ENCODE peak calls at places on chromosomes 6 and 20, in six cellular contexts. One of them, this sample, is unnamed.

GRCh38 chr6:2920671-2921112 is 17.6 kb upstream of the SERPINB9 start:
- DNase-seq in omental fat pad: no peak
- DNase-seq in T-helper 17 cell: no peak
- DNase-seq in globus pallidus: no peak
- DNase-seq in AG04449: no peak
- DNase-seq in GM20000: no peak
- DNase-seq in this sample: no peak

GRCh38 chr20:61875221-61875885 is 190.3 kb downstream of the TAF4 start:
- DNase-seq in omental fat pad: no peak
- DNase-seq in T-helper 17 cell: no peak
- DNase-seq in globus pallidus: peak
- DNase-seq in AG04449: no peak
- DNase-seq in GM20000: no peak
- DNase-seq in this sample: no peak

GRCh38 chr20:17494201-17494600 is 37.0 kb downstream of the BFSP1 start:
- DNase-seq in omental fat pad: no peak
- DNase-seq in T-helper 17 cell: no peak
- DNase-seq in globus pallidus: no peak
- DNase-seq in AG04449: no peak
- DNase-seq in GM20000: no peak
- DNase-seq in this sample: no peak

GRCh38 chr6:89974776-89975175 is 80.5 kb downstream of the GJA10 start:
- DNase-seq in omental fat pad: no peak
- DNase-seq in T-helper 17 cell: no peak
- DNase-seq in globus pallidus: no peak
- DNase-seq in AG04449: no peak
- DNase-seq in GM20000: no peak
- DNase-seq in this sample: no peak

GRCh38 chr20:61800359-61801064 is 265.2 kb downstream of the TAF4 start:
- DNase-seq in omental fat pad: no peak
- DNase-seq in T-helper 17 cell: no peak
- DNase-seq in globus pallidus: no peak
- DNase-seq in AG04449: no peak
- DNase-seq in GM20000: no peak
- DNase-seq in this sample: no peak

GRCh38 chr6:156791261-156791850 is 14.2 kb downstream of the ARID1B start:
- DNase-seq in omental fat pad: no peak
- DNase-seq in T-helper 17 cell: no peak
- DNase-seq in globus pallidus: no peak
- DNase-seq in AG04449: no peak
- DNase-seq in GM20000: peak
- DNase-seq in this sample: peak

GRCh38 chr6:14880717-14881116 is 365.2 kb upstream of the JARID2 start:
- DNase-seq in omental fat pad: no peak
- DNase-seq in T-helper 17 cell: no peak
- DNase-seq in globus pallidus: no peak
- DNase-seq in AG04449: no peak
- DNase-seq in GM20000: no peak
- DNase-seq in this sample: no peak

GRCh38 chr6:169866140-169866534 is 114.7 kb downstream of the ERMARD start:
- DNase-seq in omental fat pad: no peak
- DNase-seq in T-helper 17 cell: no peak
- DNase-seq in globus pallidus: no peak
- DNase-seq in AG04449: no peak
- DNase-seq in GM20000: no peak
- DNase-seq in this sample: no peak

GRCh38 chr6:34585108-34585507 is 29.0 kb upstream of the SPDEF start:
- DNase-seq in omental fat pad: no peak
- DNase-seq in T-helper 17 cell: no peak
- DNase-seq in globus pallidus: no peak
- DNase-seq in AG04449: no peak
- DNase-seq in GM20000: no peak
- DNase-seq in this sample: no peak

GRCh38 chr20:37994512-37994911 is 38.7 kb downstream of the TTI1 start:
- DNase-seq in omental fat pad: no peak
- DNase-seq in T-helper 17 cell: no peak
- DNase-seq in globus pallidus: no peak
- DNase-seq in AG04449: no peak
- DNase-seq in GM20000: no peak
- DNase-seq in this sample: peak

GRCh38 chr20:2446845-2447244 is 23.7 kb downstream of the SNRPB start:
- DNase-seq in omental fat pad: no peak
- DNase-seq in T-helper 17 cell: no peak
- DNase-seq in globus pallidus: no peak
- DNase-seq in AG04449: no peak
- DNase-seq in GM20000: no peak
- DNase-seq in this sample: no peak

GRCh38 chr20:60306516-60306915 is 348.3 kb downstream of the CDH26 start:
- DNase-seq in omental fat pad: no peak
- DNase-seq in T-helper 17 cell: no peak
- DNase-seq in globus pallidus: peak
- DNase-seq in AG04449: no peak
- DNase-seq in GM20000: no peak
- DNase-seq in this sample: no peak

GRCh38 chr20:51354191-51354768 is 188.2 kb downstream of the NFATC2 start:
- DNase-seq in omental fat pad: no peak
- DNase-seq in T-helper 17 cell: no peak
- DNase-seq in globus pallidus: no peak
- DNase-seq in AG04449: no peak
- DNase-seq in GM20000: no peak
- DNase-seq in this sample: no peak

GRCh38 chr6:161266866-161267265 is 7.0 kb downstream of the AGPAT4 start:
- DNase-seq in omental fat pad: no peak
- DNase-seq in T-helper 17 cell: no peak
- DNase-seq in globus pallidus: no peak
- DNase-seq in AG04449: no peak
- DNase-seq in GM20000: no peak
- DNase-seq in this sample: no peak

GRCh38 chr20:916125-916799 is at the start of gene ANGPT4:
- DNase-seq in omental fat pad: no peak
- DNase-seq in T-helper 17 cell: no peak
- DNase-seq in globus pallidus: no peak
- DNase-seq in AG04449: no peak
- DNase-seq in GM20000: no peak
- DNase-seq in this sample: no peak

GRCh38 chr6:40957616-40958492 is 81.2 kb downstream of the UNC5CL start:
- DNase-seq in omental fat pad: no peak
- DNase-seq in T-helper 17 cell: no peak
- DNase-seq in globus pallidus: no peak
- DNase-seq in AG04449: no peak
- DNase-seq in GM20000: no peak
- DNase-seq in this sample: peak

GRCh38 chr20:10309326-10309725 is 90.7 kb downstream of the SNAP25 start:
- DNase-seq in omental fat pad: no peak
- DNase-seq in T-helper 17 cell: no peak
- DNase-seq in globus pallidus: no peak
- DNase-seq in AG04449: peak
- DNase-seq in GM20000: no peak
- DNase-seq in this sample: no peak

GRCh38 chr6:131545317-131545716 is 27.7 kb upstream of the ARG1 start:
- DNase-seq in omental fat pad: no peak
- DNase-seq in T-helper 17 cell: no peak
- DNase-seq in globus pallidus: no peak
- DNase-seq in AG04449: no peak
- DNase-seq in GM20000: no peak
- DNase-seq in this sample: no peak

GRCh38 chr6:27279513-27280063 is 32.1 kb downstream of the PRSS16 start:
- DNase-seq in omental fat pad: no peak
- DNase-seq in T-helper 17 cell: no peak
- DNase-seq in globus pallidus: no peak
- DNase-seq in AG04449: no peak
- DNase-seq in GM20000: no peak
- DNase-seq in this sample: no peak

GRCh38 chr20:13865825-13866351 is 81.1 kb downstream of the NDUFAF5 start:
- DNase-seq in omental fat pad: no peak
- DNase-seq in T-helper 17 cell: no peak
- DNase-seq in globus pallidus: no peak
- DNase-seq in AG04449: peak
- DNase-seq in GM20000: no peak
- DNase-seq in this sample: peak

GRCh38 chr6:125957845-125958244 is 1.3 kb downstream of the HINT3 start:
- DNase-seq in omental fat pad: no peak
- DNase-seq in T-helper 17 cell: no peak
- DNase-seq in globus pallidus: peak
- DNase-seq in AG04449: no peak
- DNase-seq in GM20000: no peak
- DNase-seq in this sample: peak

GRCh38 chr20:36663026-36663425 is 17.0 kb upstream of the SLA2 start:
- DNase-seq in omental fat pad: no peak
- DNase-seq in T-helper 17 cell: no peak
- DNase-seq in globus pallidus: no peak
- DNase-seq in AG04449: no peak
- DNase-seq in GM20000: no peak
- DNase-seq in this sample: no peak

GRCh38 chr6:37940074-37940847 is 120.7 kb downstream of the ZFAND3 start:
- DNase-seq in omental fat pad: no peak
- DNase-seq in T-helper 17 cell: no peak
- DNase-seq in globus pallidus: peak
- DNase-seq in AG04449: peak
- DNase-seq in GM20000: no peak
- DNase-seq in this sample: no peak

GRCh38 chr6:42378125-42378524 is 73.6 kb downstream of the TRERF1 start:
- DNase-seq in omental fat pad: no peak
- DNase-seq in T-helper 17 cell: no peak
- DNase-seq in globus pallidus: no peak
- DNase-seq in AG04449: no peak
- DNase-seq in GM20000: peak
- DNase-seq in this sample: no peak

GRCh38 chr20:50678213-50678898 is 13.0 kb downstream of the RIPOR3 start:
- DNase-seq in omental fat pad: no peak
- DNase-seq in T-helper 17 cell: no peak
- DNase-seq in globus pallidus: no peak
- DNase-seq in AG04449: no peak
- DNase-seq in GM20000: no peak
- DNase-seq in this sample: no peak

GRCh38 chr6:34447915-34448314 is 18.0 kb upstream of the PACSIN1 start:
- DNase-seq in omental fat pad: no peak
- DNase-seq in T-helper 17 cell: no peak
- DNase-seq in globus pallidus: no peak
- DNase-seq in AG04449: no peak
- DNase-seq in GM20000: no peak
- DNase-seq in this sample: no peak

GRCh38 chr6:43331470-43331869 is 22.8 kb upstream of the CRIP3 start:
- DNase-seq in omental fat pad: no peak
- DNase-seq in T-helper 17 cell: no peak
- DNase-seq in globus pallidus: no peak
- DNase-seq in AG04449: no peak
- DNase-seq in GM20000: no peak
- DNase-seq in this sample: no peak

GRCh38 chr20:3973705-3974104 is 41.7 kb downstream of the RNF24 start:
- DNase-seq in omental fat pad: no peak
- DNase-seq in T-helper 17 cell: no peak
- DNase-seq in globus pallidus: no peak
- DNase-seq in AG04449: no peak
- DNase-seq in GM20000: no peak
- DNase-seq in this sample: no peak

GRCh38 chr6:150880336-150880735 is 14.8 kb downstream of the MTHFD1L start:
- DNase-seq in omental fat pad: no peak
- DNase-seq in T-helper 17 cell: no peak
- DNase-seq in globus pallidus: no peak
- DNase-seq in AG04449: no peak
- DNase-seq in GM20000: no peak
- DNase-seq in this sample: no peak

GRCh38 chr20:15069355-15069754 is 731.9 kb upstream of the FLRT3 start:
- DNase-seq in omental fat pad: no peak
- DNase-seq in T-helper 17 cell: no peak
- DNase-seq in globus pallidus: no peak
- DNase-seq in AG04449: no peak
- DNase-seq in GM20000: no peak
- DNase-seq in this sample: no peak

GRCh38 chr20:23550227-23550626 is 18.1 kb downstream of the CST9L start:
- DNase-seq in omental fat pad: no peak
- DNase-seq in T-helper 17 cell: no peak
- DNase-seq in globus pallidus: no peak
- DNase-seq in AG04449: no peak
- DNase-seq in GM20000: no peak
- DNase-seq in this sample: no peak

GRCh38 chr6:43873806-43874714 is 104.0 kb downstream of the VEGFA start:
- DNase-seq in omental fat pad: no peak
- DNase-seq in T-helper 17 cell: no peak
- DNase-seq in globus pallidus: no peak
- DNase-seq in AG04449: no peak
- DNase-seq in GM20000: no peak
- DNase-seq in this sample: no peak

GRCh38 chr6:98039876-98040605 is 757.0 kb upstream of the MMS22L start:
- DNase-seq in omental fat pad: no peak
- DNase-seq in T-helper 17 cell: no peak
- DNase-seq in globus pallidus: peak
- DNase-seq in AG04449: no peak
- DNase-seq in GM20000: no peak
- DNase-seq in this sample: no peak

GRCh38 chr20:13028673-13029072 is 19.9 kb downstream of the SPTLC3 start:
- DNase-seq in omental fat pad: no peak
- DNase-seq in T-helper 17 cell: no peak
- DNase-seq in globus pallidus: no peak
- DNase-seq in AG04449: no peak
- DNase-seq in GM20000: no peak
- DNase-seq in this sample: no peak

This sample was measured in epithelial cell of proximal tubule.